ENCODE peak calls at places on chromosomes 11 and 22, in eight cellular contexts. U is GM13976; J is Right ventricle myocardium superior; K is activated CD4-positive, alpha-beta T cell treated with anti-CD3 and anti-CD28 coated beads for 36 hours; R is adrenal gland; M is iPS DF 6.9; F is WTC11; Y is activated T-helper 9 cell treated with anti-CD3 and anti-CD28 coated beads, Interleukin-2, amount 50 U/mL, for 16 hours. Q is an unnamed sample.

GRCh38 chr11:74444173-74444832 is 23.0 kb downstream of the KCNE3 start:
- DNase-seq in U (no peak), M (no peak), R (no peak), K (no peak), F (no peak), Y (no peak), J (no peak), Q (no peak)

GRCh38 chr22:24407884-24408283 is 19.5 kb upstream of the ADORA2A start:
- DNase-seq in Y (no peak), K (peak), R (no peak), F (no peak), J (no peak), U (peak), M (no peak), Q (no peak)

GRCh38 chr11:74543991-74544390 is 48.4 kb upstream of the POLD3 start:
- DNase-seq in R (no peak), U (no peak), J (no peak), M (no peak), Y (no peak), F (no peak), K (peak), Q (no peak)

GRCh38 chr11:66704659-66705360 is 24.2 kb downstream of the SPTBN2 start:
- DNase-seq in J (no peak), Y (no peak), U (no peak), R (no peak), K (no peak), F (no peak), M (no peak), Q (no peak)

GRCh38 chr22:31613904-31614296 is 48.1 kb downstream of the PISD start:
- DNase-seq in J (no peak), R (no peak), F (no peak), K (no peak), M (no peak), U (no peak), Y (no peak), Q (no peak)

GRCh38 chr11:3902441-3902840 is 47.0 kb downstream of the STIM1 start:
- DNase-seq in K (no peak), Y (no peak), U (no peak), F (no peak), M (no peak), J (no peak), R (no peak), Q (no peak)

GRCh38 chr11:33670250-33671011 is 30.2 kb downstream of the C11orf91 start:
- DNase-seq in F (no peak), Y (no peak), U (no peak), R (no peak), J (no peak), K (peak), M (no peak), Q (no peak)

GRCh38 chr22:24938741-24939341 is 7.7 kb downstream of the LHFPL7 start:
- DNase-seq in M (no peak), K (peak), U (peak), Y (no peak), J (no peak), F (peak), R (no peak), Q (peak)

GRCh38 chr11:72224587-72225410 is at the start of gene INPPL1:
- DNase-seq in R (peak), Y (peak), J (peak), M (no peak), U (peak), F (peak), K (peak), Q (peak)

GRCh38 chr11:46484101-46484500 is 92.5 kb upstream of the CHRM4 start:
- DNase-seq in M (no peak), J (no peak), R (no peak), Y (no peak), F (no peak), K (no peak), U (no peak), Q (no peak)

GRCh38 chr22:24059121-24059520 is 48.0 kb downstream of the CABIN1 start:
- DNase-seq in U (no peak), R (no peak), K (no peak), J (no peak), Y (no peak), M (no peak), F (no peak), Q (no peak)

GRCh38 chr11:120627535-120628163 is 116.1 kb downstream of the GRIK4 start:
- DNase-seq in M (no peak), F (no peak), R (no peak), K (no peak), Y (no peak), U (no peak), J (no peak), Q (no peak)

GRCh38 chr22:46159777-46160176 is 9.5 kb downstream of the PPARA start:
- DNase-seq in F (no peak), Y (no peak), J (no peak), M (no peak), R (no peak), U (no peak), K (no peak), Q (no peak)

GRCh38 chr11:69774354-69775162 is 583 bp downstream of the FGF4 start:
- DNase-seq in F (peak), J (no peak), M (no peak), U (no peak), R (no peak), Y (no peak), K (no peak), Q (no peak)

GRCh38 chr11:122491486-122491885 is 164.0 kb upstream of the UBASH3B start:
- DNase-seq in R (no peak), F (no peak), U (no peak), Y (no peak), K (no peak), M (no peak), J (no peak), Q (no peak)

GRCh38 chr22:49281467-49282340 is 546.0 kb downstream of the BRD1 start:
- DNase-seq in J (no peak), F (no peak), Y (no peak), K (no peak), U (no peak), M (no peak), R (no peak), Q (no peak)

GRCh38 chr22:36221799-36222751 is 17.3 kb downstream of the APOL2 start:
- DNase-seq in J (peak), U (peak), M (peak), F (peak), Y (peak), K (peak), R (no peak), Q (peak)

GRCh38 chr11:40286137-40286536 is 1173.3 kb downstream of the LRRC4C start:
- DNase-seq in U (no peak), Y (no peak), F (no peak), J (no peak), R (no peak), K (no peak), M (no peak), Q (no peak)

GRCh38 chr11:67238894-67239794 is 27.1 kb upstream of the GRK2 start:
- DNase-seq in Y (no peak), K (no peak), M (no peak), J (no peak), F (no peak), R (no peak), U (no peak), Q (no peak)

GRCh38 chr11:47268448-47269001 is 1.4 kb upstream of the MADD start:
- DNase-seq in J (no peak), Y (no peak), K (no peak), U (no peak), R (no peak), F (no peak), M (no peak), Q (no peak)

GRCh38 chr22:26610072-26610958 is 7.5 kb downstream of the CRYBB1 start:
- DNase-seq in M (no peak), K (peak), F (no peak), U (peak), Y (peak), R (no peak), J (no peak), Q (no peak)

GRCh38 chr22:19016081-19016480 is 80.0 kb upstream of the PRODH start:
- DNase-seq in F (no peak), K (no peak), Y (no peak), J (no peak), R (no peak), U (no peak), M (no peak), Q (no peak)

GRCh38 chr22:50268655-50269113 is 1.5 kb downstream of the MAPK11 start:
- DNase-seq in Y (no peak), R (no peak), F (no peak), J (no peak), K (no peak), M (no peak), U (no peak), Q (no peak)

GRCh38 chr11:45259607-45260006 is 26.5 kb downstream of the SYT13 start:
- DNase-seq in U (no peak), M (no peak), K (no peak), F (no peak), J (no peak), Y (no peak), R (peak), Q (no peak)

GRCh38 chr11:67033661-67034166 is 10.8 kb downstream of the SYT12 start:
- DNase-seq in U (no peak), J (no peak), Y (no peak), M (no peak), K (no peak), R (peak), F (no peak), Q (no peak)

GRCh38 chr11:17506942-17507341 is 30.3 kb upstream of the ABCC8 start:
- DNase-seq in Y (no peak), U (peak), J (peak), K (no peak), R (no peak), F (no peak), M (no peak), Q (no peak)

GRCh38 chr22:31944700-31945477 is 554 bp downstream of the YWHAH start:
- DNase-seq in U (no peak), F (peak), M (no peak), K (peak), R (no peak), J (peak), Y (no peak), Q (peak)

GRCh38 chr11:111933872-111934271 is 3.3 kb upstream of the DIXDC1 start:
- DNase-seq in M (no peak), J (no peak), F (no peak), U (no peak), Y (no peak), K (no peak), R (no peak), Q (no peak)

GRCh38 chr22:35480143-35480542 is 60.5 kb upstream of the RASD2 start:
- DNase-seq in J (peak), Y (no peak), R (peak), U (no peak), K (no peak), M (no peak), F (no peak), Q (peak)

GRCh38 chr11:45042560-45042959 is 91.9 kb upstream of the TP53I11 start:
- DNase-seq in Y (no peak), K (no peak), R (no peak), U (no peak), M (no peak), F (no peak), J (no peak), Q (no peak)

GRCh38 chr22:26385164-26385563 is 43.9 kb upstream of the ASPHD2 start:
- DNase-seq in Y (no peak), U (no peak), M (no peak), K (no peak), R (no peak), F (no peak), J (no peak), Q (no peak)

GRCh38 chr22:19057999-19058491 is 64.2 kb downstream of the DGCR2 start:
- DNase-seq in M (no peak), Y (no peak), U (peak), R (no peak), J (no peak), F (no peak), K (no peak), Q (peak)

GRCh38 chr11:76247091-76247490 is 40.8 kb upstream of the WNT11 start:
- DNase-seq in K (no peak), F (no peak), J (peak), U (no peak), M (no peak), Y (no peak), R (no peak), Q (no peak)

GRCh38 chr11:86446163-86446923 is 71.7 kb downstream of the CCDC81 start:
- DNase-seq in K (peak), J (no peak), Y (no peak), M (no peak), R (no peak), U (no peak), F (no peak), Q (no peak)

GRCh38 chr11:6546735-6547134 is 49.7 kb downstream of the DNHD1 start:
- DNase-seq in U (no peak), J (no peak), R (no peak), F (no peak), K (no peak), Y (no peak), M (no peak), Q (no peak)

GRCh38 chr11:2760196-2760871 is 60.5 kb upstream of the KCNQ1OT1 start:
- DNase-seq in J (no peak), K (peak), U (no peak), Y (no peak), M (no peak), R (no peak), F (peak), Q (no peak)

Q was measured in D341Med.